ENCODE peak calls at places on chromosomes 5 and 9, in ten cellular contexts. S, H, N, Y, Q, U, W, P, I and A are unnamed samples. For H3K36me3, the result is how much of the 10 kb centered on the place peaks cover.

GRCh38 chr5:164204338-164204946 is 699.0 kb downstream of the MAT2B start:
- DNase-seq in S (no peak), H (no peak), N (no peak), Y (peak), Q (no peak), U (no peak), W (no peak), P (peak), I (no peak), A (no peak)

GRCh38 chr5:132044207-132044606 is 16.2 kb upstream of the IL3 start:
- DNase-seq in S (no peak), H (no peak), N (no peak), Y (no peak), Q (peak), U (no peak), W (no peak), P (no peak), I (no peak), A (no peak)

GRCh38 chr9:91027005-91027404 is 225.4 kb downstream of the SYK start:
- DNase-seq in S (no peak), H (no peak), N (no peak), Y (no peak), Q (no peak), U (no peak), W (no peak), P (no peak), I (no peak), A (no peak)

GRCh38 chr5:125342938-125343401 is 596.5 kb upstream of the ZNF608 start:
- DNase-seq in S (no peak), H (no peak), N (no peak), Y (peak), Q (no peak), U (no peak), W (no peak), P (peak), I (no peak), A (no peak)

GRCh38 chr9:91433180-91433579 is 9.5 kb upstream of the NFIL3 start:
- DNase-seq in S (peak), H (no peak), N (no peak), Y (peak), Q (no peak), U (peak), W (peak), P (peak), I (no peak), A (no peak)

GRCh38 chr5:116492016-116492623 is 82.5 kb downstream of the SEMA6A start:
- DNase-seq in S (peak), H (no peak), N (peak), Y (peak), Q (no peak), U (no peak), W (no peak), P (peak), I (no peak), A (no peak)

GRCh38 chr5:35773936-35774335 is 82.8 kb upstream of the IL7R start:
- DNase-seq in S (no peak), H (no peak), N (no peak), Y (peak), Q (no peak), U (no peak), W (no peak), P (peak), I (no peak), A (no peak)

GRCh38 chr5:76084496-76085285 is 1.5 kb downstream of the SV2C start:
- DNase-seq in S (no peak), H (no peak), N (peak), Y (no peak), Q (no peak), U (no peak), W (peak), P (peak), I (no peak), A (no peak)

GRCh38 chr5:127826011-127826410 is 122.8 kb downstream of the CCDC192 start:
- DNase-seq in S (no peak), H (no peak), N (no peak), Y (peak), Q (no peak), U (no peak), W (no peak), P (peak), I (no peak), A (no peak)

GRCh38 chr9:74078647-74079046 is 418.5 kb upstream of the RORB start:
- DNase-seq in S (no peak), H (no peak), N (no peak), Y (peak), Q (no peak), U (peak), W (no peak), P (no peak), I (no peak), A (no peak)

GRCh38 chr5:158905281-158905680 is 194.4 kb downstream of the EBF1 start:
- DNase-seq in S (no peak), H (no peak), N (no peak), Y (no peak), Q (no peak), U (no peak), W (no peak), P (peak), I (no peak), A (no peak)

GRCh38 chr5:7078901-7079300 is 317.0 kb upstream of the ADCY2 start:
- DNase-seq in S (no peak), H (peak), N (no peak), Y (no peak), Q (no peak), U (no peak), W (peak), P (peak), I (no peak), A (no peak)

GRCh38 chr5:96431376-96432244 is 1.4 kb downstream of the PCSK1 start:
- DNase-seq in S (no peak), H (no peak), N (no peak), Y (peak), Q (peak), U (no peak), W (no peak), P (peak), I (peak), A (no peak)

GRCh38 chr9:35905912-35906679 is at the start of gene HRCT1:
- DNase-seq in S (peak), H (no peak), N (no peak), Y (peak), Q (peak), U (peak), W (peak), P (peak), I (peak), A (no peak)

GRCh38 chr5:180287404-180287803 is 4.5 kb downstream of the MAPK9 start:
- DNase-seq in S (no peak), H (no peak), N (no peak), Y (no peak), Q (no peak), U (no peak), W (no peak), P (no peak), I (no peak), A (no peak)

GRCh38 chr5:180803181-180804128 is 849 bp upstream of the MGAT1 start:
- DNase-seq in S (peak), H (no peak), N (peak), Y (no peak), Q (no peak), U (no peak), W (peak), P (peak), I (peak), A (peak)

GRCh38 chr9:104028827-104029226 is 65.3 kb upstream of the SMC2 start:
- DNase-seq in S (no peak), H (no peak), N (no peak), Y (no peak), Q (no peak), U (no peak), W (no peak), P (no peak), I (no peak), A (no peak)

GRCh38 chr5:36870399-36871040 is 6.0 kb upstream of the NIPBL start:
- DNase-seq in S (peak), H (no peak), N (no peak), Y (peak), Q (no peak), U (peak), W (peak), P (peak), I (no peak), A (no peak)

GRCh38 chr9:113221800-113222481 is 597 bp downstream of the SLC31A1 start:
- DNase-seq in S (peak), H (no peak), N (no peak), Y (no peak), Q (peak), U (peak), W (no peak), P (no peak), I (no peak), A (no peak)

GRCh38 chr9:14437336-14438231 is 123.6 kb upstream of the NFIB start:
- DNase-seq in S (no peak), H (no peak), N (no peak), Y (no peak), Q (no peak), U (no peak), W (peak), P (no peak), I (no peak), A (no peak)

GRCh38 chr5:169945831-169946261 is 34.4 kb downstream of the INSYN2B start:
- DNase-seq in S (no peak), H (no peak), N (no peak), Y (peak), Q (no peak), U (peak), W (peak), P (peak), I (no peak), A (no peak)

GRCh38 chr5:76652809-76653414 is 29.7 kb upstream of the F2RL2 start:
- DNase-seq in S (no peak), H (no peak), N (no peak), Y (no peak), Q (no peak), U (no peak), W (no peak), P (no peak), I (no peak), A (no peak)

GRCh38 chr9:18504707-18505106 is 30.8 kb downstream of the ADAMTSL1 start:
- DNase-seq in S (no peak), H (peak), N (no peak), Y (no peak), Q (no peak), U (no peak), W (no peak), P (no peak), I (no peak), A (no peak)

GRCh38 chr5:80937591-80937990 is 22.6 kb upstream of the RASGRF2 start:
- DNase-seq in S (no peak), H (no peak), N (no peak), Y (peak), Q (no peak), U (no peak), W (peak), P (peak), I (no peak), A (no peak)

GRCh38 chr9:26437056-26437711 is 455.4 kb downstream of the CAAP1 start:
- DNase-seq in S (no peak), H (peak), N (no peak), Y (no peak), Q (no peak), U (no peak), W (no peak), P (no peak), I (no peak), A (no peak)

GRCh38 chr5:145921211-145921610 is 15.2 kb upstream of the SH3RF2 start:
- DNase-seq in S (no peak), H (no peak), N (no peak), Y (peak), Q (no peak), U (no peak), W (no peak), P (peak), I (no peak), A (no peak)

GRCh38 chr5:81768960-81769452 is 18.1 kb upstream of the SSBP2 start:
- DNase-seq in S (peak), H (no peak), N (no peak), Y (peak), Q (no peak), U (peak), W (peak), P (peak), I (no peak), A (no peak)

GRCh38 chr9:12812710-12813109 is 37.9 kb downstream of the LURAP1L start:
- DNase-seq in S (no peak), H (no peak), N (no peak), Y (no peak), Q (no peak), U (no peak), W (no peak), P (peak), I (no peak), A (no peak)

GRCh38 chr5:140253985-140254384 is 48.9 kb downstream of the PFDN1 start:
- DNase-seq in S (peak), H (no peak), N (no peak), Y (no peak), Q (no peak), U (peak), W (no peak), P (peak), I (no peak), A (no peak)

GRCh38 chr5:173853370-173854131 is 34.6 kb upstream of the CPEB4 start:
- DNase-seq in S (no peak), H (no peak), N (no peak), Y (no peak), Q (no peak), U (no peak), W (no peak), P (peak), I (no peak), A (no peak)

GRCh38 chr9:18478517-18479361 is 4.8 kb downstream of the ADAMTSL1 start:
- DNase-seq in S (no peak), H (no peak), N (no peak), Y (peak), Q (no peak), U (no peak), W (no peak), P (peak), I (no peak), A (no peak)

DNA sequence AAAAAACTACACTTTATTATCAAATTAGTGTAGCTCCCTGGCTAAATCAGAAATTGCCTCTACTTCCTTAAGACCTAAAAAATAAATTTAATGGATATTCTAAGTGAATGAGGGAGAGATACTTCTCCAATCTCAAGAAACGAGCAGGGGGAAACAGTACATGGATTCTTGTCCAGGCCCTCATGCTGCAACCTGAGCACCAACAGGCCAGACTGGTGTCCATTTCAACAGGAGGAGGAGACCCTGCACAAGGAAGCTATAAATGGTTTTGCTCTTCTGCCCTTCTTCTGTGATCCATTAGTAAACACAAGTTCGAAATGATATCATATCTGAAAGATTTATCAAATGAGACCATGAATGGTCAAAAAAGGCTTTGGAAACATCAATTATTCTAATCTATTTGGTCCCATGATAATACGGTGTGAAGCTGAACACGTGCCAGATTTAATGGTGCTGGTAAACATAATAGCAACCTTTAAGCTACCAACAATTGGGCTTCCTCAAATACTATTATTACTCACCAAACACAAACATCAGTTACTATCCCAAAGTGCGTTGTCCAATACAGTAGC is 109.8 kb downstream of the NR6A1 start:
- DNase-seq in S (no peak), H (no peak), N (no peak), Y (peak), Q (no peak), U (no peak), W (no peak), P (no peak), I (no peak), A (no peak)
- H3K4me3 ChIP-seq in S (no peak), H (no peak), N (no peak), Y (no peak), Q (no peak), U (peak), W (peak), P (peak), I (no peak), A (no peak)

GRCh38 chr5:129963359-129963758 is 59.1 kb downstream of the CHSY3 start:
- DNase-seq in S (no peak), H (no peak), N (no peak), Y (peak), Q (no peak), U (no peak), W (peak), P (peak), I (no peak), A (no peak)
- H3K36me3 ChIP-seq in S (under half), H (under half), N (under half), Y (under half), Q (under half), U (under half), W (under half), P (under half), I (under half), A (under half)

GRCh38 chr9:121558423-121558950 is 58.8 kb upstream of the GGTA1 start:
- DNase-seq in S (no peak), H (no peak), N (no peak), Y (no peak), Q (no peak), U (peak), W (no peak), P (no peak), I (no peak), A (no peak)
- H3K27ac ChIP-seq in S (no peak), H (no peak), N (no peak), Y (peak), Q (peak), U (peak), W (peak), P (no peak), I (peak), A (no peak)

GRCh38 chr5:123129811-123130210 is 40.8 kb downstream of the PRDM6 start:
- DNase-seq in S (no peak), H (no peak), N (no peak), Y (no peak), Q (no peak), U (no peak), W (no peak), P (no peak), I (no peak), A (no peak)
- H3K4me3 ChIP-seq in S (no peak), H (no peak), N (no peak), Y (no peak), Q (no peak), U (no peak), W (no peak), P (no peak), I (no peak), A (no peak)

GRCh38 chr5:40762716-40763115 is 7.0 kb upstream of the TTC33 start:
- DNase-seq in S (no peak), H (no peak), N (no peak), Y (peak), Q (no peak), U (no peak), W (no peak), P (peak), I (no peak), A (no peak)
- H3K36me3 ChIP-seq in S (under half), H (under half), N (under half), Y (under half), Q (under half), U (under half), W (under half), P (half or more), I (under half), A (under half)